ENCODE peak calls at places on chromosome 9, in four cellular contexts. Q is HepG2, M is K562, J is H1. U is an unnamed sample.

GRCh38 chr9:110427497-110428104 is 89.9 kb upstream of the TXNDC8 start:
- DNase-seq in Q (peak; percentile 18), M (peak; percentile 66), J (peak; percentile 29), U (peak; percentile 45)

GRCh38 chr9:110788871-110789270 is 120.3 kb downstream of the MUSK start:
- DNase-seq in Q (no peak), M (no peak), J (no peak), U (no peak)

GRCh38 chr9:123561055-123561454 is 205.1 kb downstream of the CRB2 start:
- DNase-seq in Q (no peak), M (no peak), J (peak; percentile 36), U (no peak)

GRCh38 chr9:110996436-110997224 is 41.6 kb downstream of the LPAR1 start:
- DNase-seq in Q (no peak), M (no peak), J (no peak), U (no peak)

GRCh38 chr9:21708846-21709245 is 93.6 kb upstream of the MTAP start:
- DNase-seq in Q (no peak), M (no peak), J (no peak), U (no peak)

GRCh38 chr9:70832487-70832886 is 288.9 kb downstream of the TRPM3 start:
- DNase-seq in Q (no peak), M (no peak), J (no peak), U (no peak)

GRCh38 chr9:134623408-134624066 is 18.1 kb upstream of the COL5A1 start:
- DNase-seq in Q (no peak), M (no peak), J (no peak), U (no peak)

GRCh38 chr9:108151161-108151586 is 661.6 kb upstream of the KLF4 start:
- DNase-seq in Q (no peak), M (peak; percentile 33), J (no peak), U (no peak)

GRCh38 chr9:18379073-18379811 is 94.7 kb upstream of the ADAMTSL1 start:
- DNase-seq in Q (no peak), M (no peak), J (peak; percentile 25), U (no peak)

GRCh38 chr9:72589684-72590555 is 68.5 kb downstream of the TMC1 start:
- DNase-seq in Q (no peak), M (no peak), J (no peak), U (no peak)

GRCh38 chr9:80605129-80605528 is 1033.4 kb downstream of the TLE4 start:
- DNase-seq in Q (peak; percentile 16), M (no peak), J (no peak), U (peak; percentile 4)

GRCh38 chr9:131670247-131670681 is 69.6 kb downstream of the RAPGEF1 start:
- DNase-seq in Q (no peak), M (no peak), J (no peak), U (no peak)

GRCh38 chr9:134719331-134719730 is 77.7 kb downstream of the COL5A1 start:
- DNase-seq in Q (no peak), M (no peak), J (no peak), U (no peak)

GRCh38 chr9:85741112-85741874 is 461 bp downstream of the AGTPBP1 start:
- DNase-seq in Q (peak; percentile 67), M (peak; percentile 68), J (no peak), U (peak; percentile 78)

GRCh38 chr9:135083831-135084230 is 3.6 kb upstream of the OLFM1 start:
- DNase-seq in Q (no peak), M (no peak), J (no peak), U (no peak)

GRCh38 chr9:127130661-127131538 is 8.5 kb upstream of the ANGPTL2 start:
- DNase-seq in Q (peak; percentile 40), M (no peak), J (no peak), U (peak; percentile 71)

GRCh38 chr9:127130235-127130634 is 7.8 kb upstream of the ANGPTL2 start:
- DNase-seq in Q (no peak), M (no peak), J (no peak), U (no peak)

GRCh38 chr9:127132375-127132774 is 9.9 kb upstream of the ANGPTL2 start:
- DNase-seq in Q (no peak), M (no peak), J (no peak), U (no peak)

GRCh38 chr9:127132921-127133647 is 10.6 kb upstream of the ANGPTL2 start:
- DNase-seq in Q (no peak), M (no peak), J (no peak), U (no peak)

GRCh38 chr9:127131871-127132270 is 9.4 kb upstream of the ANGPTL2 start:
- DNase-seq in Q (no peak), M (no peak), J (no peak), U (no peak)
- TF ChIP-seq GABPA in Q (no peak), M (no peak), J (no peak), U (no peak)

GRCh38 chr9:127050581-127050980 is 71.9 kb downstream of the ANGPTL2 start:
- DNase-seq in Q (no peak), M (no peak), J (no peak), U (no peak)

GRCh38 chr9:127049581-127049980 is 72.9 kb downstream of the ANGPTL2 start:
- DNase-seq in Q (no peak), M (no peak), J (no peak), U (no peak)

GRCh38 chr9:127050152-127050551 is 72.3 kb downstream of the ANGPTL2 start:
- DNase-seq in Q (no peak), M (no peak), J (no peak), U (no peak)

GRCh38 chr9:127047971-127048370 is 74.5 kb downstream of the ANGPTL2 start:
- DNase-seq in Q (no peak), M (no peak), J (no peak), U (no peak)

GRCh38 chr9:127049044-127049443 is 73.4 kb downstream of the ANGPTL2 start:
- DNase-seq in Q (no peak), M (no peak), J (no peak), U (no peak)
- TF ChIP-seq GABPA in Q (no peak), M (peak; percentile 53), J (no peak), U (peak; percentile 58)

GRCh38 chr9:83294816-83295215 is 231.9 kb upstream of the RASEF start:
- DNase-seq in Q (no peak), M (no peak), J (no peak), U (no peak)

GRCh38 chr9:83299094-83299493 is 236.2 kb upstream of the RASEF start:
- DNase-seq in Q (no peak), M (no peak), J (no peak), U (no peak)

GRCh38 chr9:83299556-83299955 is 236.6 kb upstream of the RASEF start:
- DNase-seq in Q (no peak), M (no peak), J (no peak), U (no peak)

GRCh38 chr9:83291196-83291595 is 228.3 kb upstream of the RASEF start:
- DNase-seq in Q (no peak), M (no peak), J (no peak), U (no peak)

DNA sequence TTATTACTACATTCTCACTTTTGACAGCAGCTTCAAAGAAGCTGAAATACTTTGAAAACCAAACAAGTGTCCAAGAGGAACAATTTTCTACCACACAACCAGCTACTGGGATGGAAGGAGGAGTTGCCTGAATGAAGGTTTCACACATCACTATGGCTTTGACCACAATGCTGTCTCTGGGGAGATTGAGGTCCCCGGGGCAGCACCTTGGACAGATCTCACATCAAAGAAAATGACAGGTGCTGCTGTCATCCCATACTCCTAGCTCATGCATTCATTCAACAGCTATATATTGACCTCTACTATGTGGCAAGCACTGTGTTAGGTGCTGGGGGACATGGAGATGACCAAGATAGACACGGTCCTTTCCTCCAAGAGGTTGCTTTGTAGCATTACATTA is 233.2 kb upstream of the RASEF start:
- DNase-seq in Q (no peak), M (no peak), J (no peak), U (no peak)
- TF ChIP-seq GABPA in Q (no peak), M (no peak), J (no peak), U (no peak)

GRCh38 chr9:114085404-114085803 is 7.3 kb upstream of the AMBP start:
- DNase-seq in Q (no peak), M (no peak), J (no peak), U (no peak)
- TF ChIP-seq GABPA in Q (no peak), M (no peak), J (no peak), U (no peak)

DNA sequence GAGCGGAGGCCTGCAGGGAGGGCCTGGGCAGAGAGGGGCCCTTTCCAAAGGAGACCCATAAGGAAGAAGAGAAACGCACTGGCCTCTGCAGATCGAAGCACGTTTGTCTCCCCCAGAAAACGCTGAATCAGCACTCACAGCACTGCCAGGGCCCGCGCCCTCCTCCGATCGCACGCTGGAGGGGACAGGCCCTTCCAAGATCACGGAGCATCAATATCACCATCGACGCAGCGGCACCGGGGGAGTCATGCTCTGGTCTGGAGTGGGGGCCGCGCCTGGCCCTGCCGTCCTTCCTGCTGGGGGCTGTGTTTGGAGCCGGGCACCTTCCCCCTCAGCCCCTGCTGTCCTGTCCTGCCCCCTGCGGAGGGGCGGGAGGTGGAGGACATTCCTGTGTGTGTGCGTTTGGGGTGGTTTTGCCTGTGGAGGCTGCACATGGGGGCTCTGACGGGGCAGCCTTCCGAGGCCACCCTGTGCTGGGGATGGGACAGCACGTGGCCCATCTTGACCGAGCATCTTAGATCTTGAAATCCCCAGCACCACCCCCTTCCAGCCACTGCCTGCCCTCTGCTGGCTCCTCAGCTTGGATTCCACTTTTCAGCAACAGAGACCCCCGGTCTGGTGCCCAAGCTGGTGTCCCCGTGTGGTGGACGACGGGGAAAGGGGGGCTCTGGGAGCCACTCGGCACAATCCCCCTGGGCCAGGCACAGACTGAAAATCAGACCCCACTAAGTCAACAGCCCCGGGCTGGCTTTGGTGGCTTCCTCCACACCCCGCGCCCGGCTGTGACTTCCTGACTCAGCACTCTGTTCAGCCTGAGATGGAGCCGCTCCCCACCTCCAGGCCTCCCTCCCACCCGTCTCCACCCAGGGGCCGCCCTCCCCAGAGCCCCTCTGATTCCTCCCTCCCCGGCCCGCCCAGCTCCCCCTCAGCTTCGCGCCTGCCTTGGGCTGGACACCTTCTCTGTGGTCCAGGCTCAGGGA is 8.3 kb downstream of the TMEM250 start:
- DNase-seq in Q (no peak), M (peak; percentile 71), J (no peak), U (no peak)
- TF ChIP-seq GABPA in Q (no peak), M (no peak), J (no peak), U (no peak)